ENCODE peak calls at places on chromosome 22, in five cellular contexts. One of them, this sample, is unnamed.

GRCh38 chr22:32042924-32043323 is at the start of gene SLC5A1:
- DNase-seq in A549: no peak
- DNase-seq in upper lobe of left lung: peak
- DNase-seq in suprapubic skin: peak
- DNase-seq in sigmoid colon: no peak
- DNase-seq in this sample: peak

GRCh38 chr22:29313126-29314071 is 2.1 kb downstream of the RASL10A start:
- DNase-seq in sigmoid colon: peak
- DNase-seq in A549: peak
- DNase-seq in upper lobe of left lung: peak
- DNase-seq in suprapubic skin: no peak
- DNase-seq in this sample: peak

GRCh38 chr22:47188337-47189055 is 426.0 kb downstream of the TBC1D22A start:
- DNase-seq in A549: no peak
- DNase-seq in suprapubic skin: peak
- DNase-seq in sigmoid colon: peak
- DNase-seq in upper lobe of left lung: peak
- DNase-seq in this sample: peak

GRCh38 chr22:26589367-26589844 is 526 bp downstream of the TPST2 start:
- DNase-seq in suprapubic skin: no peak
- DNase-seq in A549: peak
- DNase-seq in sigmoid colon: no peak
- DNase-seq in upper lobe of left lung: no peak
- DNase-seq in this sample: peak

GRCh38 chr22:21735198-21736083 is at the start of gene YPEL1:
- DNase-seq in suprapubic skin: peak
- DNase-seq in upper lobe of left lung: peak
- DNase-seq in sigmoid colon: peak
- DNase-seq in A549: peak
- DNase-seq in this sample: peak

GRCh38 chr22:21641417-21641794 is 696 bp upstream of the SDF2L1 start:
- DNase-seq in upper lobe of left lung: no peak
- DNase-seq in A549: peak
- DNase-seq in suprapubic skin: no peak
- DNase-seq in sigmoid colon: no peak
- DNase-seq in this sample: peak

GRCh38 chr22:45271667-45272188 is 13.0 kb upstream of the UPK3A start:
- DNase-seq in A549: no peak
- DNase-seq in suprapubic skin: no peak
- DNase-seq in sigmoid colon: peak
- DNase-seq in upper lobe of left lung: no peak
- DNase-seq in this sample: peak

GRCh38 chr22:21041937-21042336 is 3.8 kb upstream of the LRRC74B start:
- DNase-seq in upper lobe of left lung: no peak
- DNase-seq in sigmoid colon: no peak
- DNase-seq in A549: no peak
- DNase-seq in suprapubic skin: no peak
- DNase-seq in this sample: no peak

GRCh38 chr22:27986459-27986858 is 67.4 kb upstream of the PITPNB start:
- DNase-seq in sigmoid colon: peak
- DNase-seq in A549: no peak
- DNase-seq in upper lobe of left lung: no peak
- DNase-seq in suprapubic skin: no peak
- DNase-seq in this sample: no peak
- H3K27ac ChIP-seq in sigmoid colon: no peak
- H3K27ac ChIP-seq in A549: no peak
- H3K27ac ChIP-seq in upper lobe of left lung: no peak
- H3K27ac ChIP-seq in suprapubic skin: no peak
- H3K27ac ChIP-seq in this sample: no peak

GRCh38 chr22:42764895-42765363 is 44.3 kb upstream of the A4GALT start:
- DNase-seq in sigmoid colon: no peak
- DNase-seq in suprapubic skin: no peak
- DNase-seq in upper lobe of left lung: peak
- DNase-seq in A549: no peak
- DNase-seq in this sample: no peak
- TF ChIP-seq EP300 in sigmoid colon: no peak
- TF ChIP-seq EP300 in suprapubic skin: no peak
- TF ChIP-seq EP300 in upper lobe of left lung: no peak
- TF ChIP-seq EP300 in A549: no peak
- TF ChIP-seq EP300 in this sample: no peak

DNA sequence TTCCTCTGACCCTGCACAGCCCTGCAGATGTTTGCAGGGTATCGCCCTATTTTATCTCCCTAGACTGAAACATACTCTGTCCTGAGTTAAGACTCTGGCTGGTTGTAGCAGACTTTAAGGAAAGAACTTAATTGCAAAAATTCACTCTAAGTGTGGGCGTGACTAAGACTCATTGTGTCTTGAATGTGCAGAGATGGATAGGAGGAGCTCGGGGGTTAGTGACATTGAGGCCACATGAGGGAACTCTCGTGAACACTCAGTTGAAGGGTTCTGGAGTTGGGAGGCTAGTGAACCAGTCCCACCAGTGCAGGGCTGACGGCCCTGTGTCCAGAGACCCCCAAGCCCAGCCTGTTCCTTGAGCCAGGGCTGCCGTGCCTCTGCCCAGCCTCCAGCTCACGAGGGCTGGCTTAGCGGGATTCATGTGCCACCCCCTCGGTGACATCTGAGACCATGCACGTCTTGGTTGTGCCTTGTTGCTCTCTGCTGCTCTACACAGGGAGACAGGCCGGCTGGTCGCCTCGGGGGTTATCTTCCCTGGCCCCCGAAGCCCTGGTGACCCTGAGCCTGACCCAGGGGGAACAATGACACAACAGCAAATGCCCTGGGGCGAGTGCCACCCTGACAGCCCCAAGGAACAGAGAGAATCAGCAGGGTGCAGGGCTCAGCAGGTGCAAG is 11.4 kb upstream of the TBX1 start:
- DNase-seq in A549: no peak
- DNase-seq in upper lobe of left lung: peak
- DNase-seq in sigmoid colon: no peak
- DNase-seq in suprapubic skin: no peak
- DNase-seq in this sample: no peak
- TF ChIP-seq POLR2A in A549: no peak
- TF ChIP-seq POLR2A in upper lobe of left lung: no peak
- TF ChIP-seq POLR2A in sigmoid colon: no peak
- TF ChIP-seq POLR2A in suprapubic skin: no peak
- TF ChIP-seq POLR2A in this sample: no peak

GRCh38 chr22:50540352-50540751 is 5.3 kb upstream of the KLHDC7B start:
- DNase-seq in A549: no peak
- DNase-seq in upper lobe of left lung: no peak
- DNase-seq in sigmoid colon: no peak
- DNase-seq in suprapubic skin: no peak
- DNase-seq in this sample: no peak

GRCh38 chr22:50535113-50535512 is 5.3 kb upstream of the TYMP start:
- DNase-seq in A549: no peak
- DNase-seq in sigmoid colon: no peak
- DNase-seq in upper lobe of left lung: no peak
- DNase-seq in suprapubic skin: no peak
- DNase-seq in this sample: no peak

GRCh38 chr22:50542416-50542927 is 3.2 kb upstream of the KLHDC7B start:
- DNase-seq in sigmoid colon: no peak
- DNase-seq in A549: no peak
- DNase-seq in suprapubic skin: no peak
- DNase-seq in upper lobe of left lung: no peak
- DNase-seq in this sample: peak

GRCh38 chr22:50536231-50536630 is 6.4 kb upstream of the TYMP start:
- DNase-seq in sigmoid colon: no peak
- DNase-seq in upper lobe of left lung: no peak
- DNase-seq in suprapubic skin: no peak
- DNase-seq in A549: no peak
- DNase-seq in this sample: no peak

GRCh38 chr22:50537765-50538164 is 7.9 kb upstream of the KLHDC7B start:
- DNase-seq in sigmoid colon: no peak
- DNase-seq in upper lobe of left lung: no peak
- DNase-seq in A549: no peak
- DNase-seq in suprapubic skin: no peak
- DNase-seq in this sample: no peak
- H3K27ac ChIP-seq in sigmoid colon: no peak
- H3K27ac ChIP-seq in upper lobe of left lung: peak
- H3K27ac ChIP-seq in A549: no peak
- H3K27ac ChIP-seq in suprapubic skin: peak
- H3K27ac ChIP-seq in this sample: peak

GRCh38 chr22:39501644-39502108 is 414 bp upstream of the MIEF1 start:
- DNase-seq in upper lobe of left lung: no peak
- DNase-seq in suprapubic skin: no peak
- DNase-seq in A549: no peak
- DNase-seq in sigmoid colon: no peak
- DNase-seq in this sample: no peak

GRCh38 chr22:39504071-39504470 is 2.0 kb downstream of the MIEF1 start:
- DNase-seq in suprapubic skin: no peak
- DNase-seq in A549: no peak
- DNase-seq in upper lobe of left lung: no peak
- DNase-seq in sigmoid colon: no peak
- DNase-seq in this sample: no peak

GRCh38 chr22:39502789-39503464 is 837 bp downstream of the MIEF1 start:
- DNase-seq in upper lobe of left lung: no peak
- DNase-seq in suprapubic skin: no peak
- DNase-seq in A549: no peak
- DNase-seq in sigmoid colon: no peak
- DNase-seq in this sample: no peak

GRCh38 chr22:39503590-39503989 is 1.5 kb downstream of the MIEF1 start:
- DNase-seq in sigmoid colon: no peak
- DNase-seq in suprapubic skin: no peak
- DNase-seq in A549: no peak
- DNase-seq in upper lobe of left lung: no peak
- DNase-seq in this sample: no peak

GRCh38 chr22:39502109-39502788 is at the start of gene MIEF1:
- DNase-seq in A549: peak
- DNase-seq in suprapubic skin: peak
- DNase-seq in sigmoid colon: peak
- DNase-seq in upper lobe of left lung: peak
- DNase-seq in this sample: peak
- TF ChIP-seq EP300 in A549: no peak
- TF ChIP-seq EP300 in suprapubic skin: no peak
- TF ChIP-seq EP300 in sigmoid colon: no peak
- TF ChIP-seq EP300 in upper lobe of left lung: no peak
- TF ChIP-seq EP300 in this sample: no peak

GRCh38 chr22:39317084-39317755 is 2.2 kb downstream of the RPL3 start:
- DNase-seq in A549: no peak
- DNase-seq in upper lobe of left lung: no peak
- DNase-seq in suprapubic skin: no peak
- DNase-seq in sigmoid colon: no peak
- DNase-seq in this sample: peak

GRCh38 chr22:39317756-39318506 is 1.5 kb downstream of the RPL3 start:
- DNase-seq in A549: no peak
- DNase-seq in suprapubic skin: no peak
- DNase-seq in sigmoid colon: no peak
- DNase-seq in upper lobe of left lung: no peak
- DNase-seq in this sample: no peak

GRCh38 chr22:39318507-39319283 is 728 bp downstream of the RPL3 start:
- DNase-seq in suprapubic skin: no peak
- DNase-seq in A549: no peak
- DNase-seq in upper lobe of left lung: no peak
- DNase-seq in sigmoid colon: no peak
- DNase-seq in this sample: peak

GRCh38 chr22:39316440-39317083 is 2.9 kb downstream of the RPL3 start:
- DNase-seq in upper lobe of left lung: no peak
- DNase-seq in A549: peak
- DNase-seq in suprapubic skin: no peak
- DNase-seq in sigmoid colon: peak
- DNase-seq in this sample: peak

DNA sequence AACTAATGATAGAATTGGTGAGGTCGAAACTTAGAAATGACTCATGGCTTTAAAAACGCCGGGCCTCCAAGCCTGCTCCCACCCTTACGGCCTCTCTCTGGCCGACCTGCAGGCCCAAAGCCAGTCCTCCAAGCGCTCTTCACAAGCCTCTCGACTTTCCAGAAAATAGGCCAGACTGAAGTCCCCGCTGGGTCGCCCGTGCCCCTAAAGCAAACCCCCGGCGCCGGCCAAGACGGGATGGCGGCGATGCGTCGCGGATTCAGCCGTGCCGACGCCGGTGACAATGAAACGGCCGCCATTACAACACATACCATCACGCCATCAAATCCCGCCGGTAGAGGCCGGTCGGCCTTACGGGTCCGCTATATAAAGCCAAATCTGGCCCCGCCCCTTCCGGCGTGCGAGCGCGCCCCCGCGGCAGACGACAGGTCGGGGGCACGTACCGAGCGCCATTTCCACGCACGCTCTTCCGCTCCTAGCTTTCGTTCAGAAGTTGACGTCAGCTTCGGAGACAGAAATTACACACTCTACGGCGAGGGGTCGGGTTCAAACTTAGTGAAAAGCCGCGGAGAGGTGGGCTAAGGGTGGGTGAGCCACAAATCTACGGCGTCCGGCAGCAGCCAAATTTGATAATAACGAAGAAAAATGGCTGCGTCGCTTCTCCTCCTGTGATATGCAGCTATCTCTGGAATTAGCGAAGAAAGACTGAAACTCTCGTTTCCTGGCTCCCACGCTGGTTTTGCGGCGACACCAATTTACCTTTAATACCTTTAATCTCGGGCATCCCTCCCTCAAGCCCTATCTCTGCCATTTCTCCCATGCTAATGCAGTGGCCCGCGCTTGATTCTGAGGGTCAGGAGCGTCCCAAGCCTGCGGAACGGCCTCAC is at the start of gene RPL3:
- DNase-seq in upper lobe of left lung: peak
- DNase-seq in suprapubic skin: peak
- DNase-seq in sigmoid colon: peak
- DNase-seq in A549: peak
- DNase-seq in this sample: peak
- TF ChIP-seq POLR2A in upper lobe of left lung: peak
- TF ChIP-seq POLR2A in suprapubic skin: peak
- TF ChIP-seq POLR2A in sigmoid colon: peak
- TF ChIP-seq POLR2A in A549: peak
- TF ChIP-seq POLR2A in this sample: peak

GRCh38 chr22:37752189-37753061 is 55.3 kb upstream of the GCAT start:
- DNase-seq in suprapubic skin: peak
- DNase-seq in sigmoid colon: peak
- DNase-seq in upper lobe of left lung: peak
- DNase-seq in A549: peak
- DNase-seq in this sample: peak
- H3K27ac ChIP-seq in suprapubic skin: peak
- H3K27ac ChIP-seq in sigmoid colon: peak
- H3K27ac ChIP-seq in upper lobe of left lung: peak
- H3K27ac ChIP-seq in A549: peak
- H3K27ac ChIP-seq in this sample: peak